ENCODE peak calls at places on chromosomes 13 and 19, in four cellular contexts. R is stimulated activated CD4-positive, alpha-beta T cell treated with anti-CD3 and anti-CD28 coated beads, Interleukin-12 subunit alpha, Interleukin-12 subunit beta, amount 100 ng/mL, for 48 hours; J is cardiac fibroblast; Y is NCI-H1048. L is an unnamed sample.

GRCh38 chr13:44648392-44649117 is 72.4 kb upstream of the TSC22D1 start:
- DNase-seq in R (no peak), J (peak), Y (no peak), L (no peak)

GRCh38 chr13:73401769-73402168 is 343.0 kb downstream of the KLF5 start:
- DNase-seq in R (no peak), J (no peak), Y (no peak), L (no peak)

GRCh38 chr13:109144693-109145437 is 515.5 kb downstream of the MYO16 start:
- DNase-seq in R (no peak), J (no peak), Y (no peak), L (no peak)

GRCh38 chr13:94583926-94584325 is 12.0 kb downstream of the TGDS start:
- DNase-seq in R (no peak), J (peak), Y (no peak), L (no peak)

GRCh38 chr19:1860133-1860775 is 3.1 kb downstream of the KLF16 start:
- DNase-seq in R (no peak), J (peak), Y (no peak), L (no peak)

GRCh38 chr13:110597041-110597689 is 18.2 kb upstream of the NAXD start:
- DNase-seq in R (no peak), J (no peak), Y (no peak), L (no peak)

GRCh38 chr19:34325181-34325580 is 39.8 kb upstream of the GPI start:
- DNase-seq in R (no peak), J (no peak), Y (no peak), L (no peak)

GRCh38 chr13:35718084-35718483 is 241.6 kb upstream of the MAB21L1 start:
- DNase-seq in R (no peak), J (no peak), Y (no peak), L (no peak)

GRCh38 chr13:43251967-43252366 is 228.6 kb downstream of the DNAJC15 start:
- DNase-seq in R (no peak), J (no peak), Y (no peak), L (no peak)

GRCh38 chr19:46697142-46697960 is 19.6 kb downstream of the PRKD2 start:
- DNase-seq in R (no peak), J (peak), Y (peak), L (no peak)

GRCh38 chr19:51919606-51920005 is 7.7 kb upstream of the ZNF613 start:
- DNase-seq in R (no peak), J (no peak), Y (no peak), L (no peak)

GRCh38 chr13:45847554-45848224 is 3.9 kb downstream of the SIAH3 start:
- DNase-seq in R (no peak), J (peak), Y (no peak), L (no peak)

GRCh38 chr13:74202129-74202528 is 67.9 kb upstream of the KLF12 start:
- DNase-seq in R (no peak), J (peak), Y (no peak), L (no peak)

GRCh38 chr13:26961890-26962615 is 201.5 kb upstream of the GPR12 start:
- DNase-seq in R (no peak), J (no peak), Y (no peak), L (no peak)

GRCh38 chr19:15417699-15418098 is 1.1 kb downstream of the AKAP8L start:
- DNase-seq in R (no peak), J (peak), Y (no peak), L (no peak)

GRCh38 chr13:33213024-33213795 is 72.3 kb downstream of the STARD13 start:
- DNase-seq in R (no peak), J (no peak), Y (no peak), L (no peak)

GRCh38 chr13:93690139-93690538 is 463.5 kb downstream of the GPC6 start:
- DNase-seq in R (no peak), J (peak), Y (no peak), L (no peak)

GRCh38 chr13:73803997-73804396 is 330.2 kb downstream of the KLF12 start:
- DNase-seq in R (no peak), J (peak), Y (no peak), L (no peak)

GRCh38 chr19:19338082-19338481 is 17.5 kb downstream of the MAU2 start:
- DNase-seq in R (no peak), J (peak), Y (no peak), L (no peak)

GRCh38 chr19:11264452-11265176 is 2.3 kb upstream of the DOCK6 start:
- DNase-seq in R (no peak), J (no peak), Y (no peak), L (peak)

GRCh38 chr13:51330741-51331140 is 8.8 kb upstream of the SERPINE3 start:
- DNase-seq in R (no peak), J (peak), Y (no peak), L (no peak)

GRCh38 chr19:48443262-48443661 is 2.5 kb upstream of the GRWD1 start:
- DNase-seq in R (no peak), J (no peak), Y (no peak), L (no peak)

GRCh38 chr19:1699386-1699785 is 47.0 kb upstream of the TCF3 start:
- DNase-seq in R (no peak), J (no peak), Y (no peak), L (no peak)

GRCh38 chr19:14059652-14060155 is 2.2 kb downstream of the PALM3 start:
- DNase-seq in R (no peak), J (no peak), Y (no peak), L (no peak)

GRCh38 chr13:23703241-23703640 is 133.0 kb downstream of the TNFRSF19 start:
- DNase-seq in R (no peak), J (peak), Y (no peak), L (no peak)

GRCh38 chr19:43741075-43741840 is 13.5 kb downstream of the SMG9 start:
- DNase-seq in R (no peak), J (no peak), Y (no peak), L (no peak)

GRCh38 chr19:8212212-8212611 is 3.0 kb downstream of the CERS4 start:
- DNase-seq in R (no peak), J (no peak), Y (no peak), L (no peak)

GRCh38 chr13:45500492-45501174 is 35.9 kb downstream of the COG3 start:
- DNase-seq in R (no peak), J (peak), Y (no peak), L (no peak)